ENCODE peak calls at places on chromosomes 7 and 10, in five cellular contexts. C is CD8-positive, alpha-beta T cell; Q is kidney epithelial cell; U is neural progenitor cell; A is fibroblast of lung. K is an unnamed sample. For H3K27me3, the result is how much of the 10 kb centered on the place peaks cover.

GRCh38 chr10:95505084-95505610 is 56.0 kb downstream of the SORBS1 start:
- DNase-seq in C (no peak), Q (no peak), U (no peak), A (no peak), K (no peak)

GRCh38 chr10:58358947-58359346 is 24.1 kb downstream of the UBE2D1 start:
- DNase-seq in C (no peak), Q (no peak), U (no peak), A (no peak), K (no peak)

GRCh38 chr7:144941127-144941526 is 105.3 kb upstream of the TPK1 start:
- DNase-seq in C (no peak), Q (no peak), U (peak), A (no peak), K (no peak)

GRCh38 chr7:135801045-135801693 is 52.6 kb upstream of the FAM180A start:
- DNase-seq in C (no peak), Q (no peak), U (peak), A (peak), K (peak)

GRCh38 chr7:115707684-115708341 is 322.8 kb downstream of the TFEC start:
- DNase-seq in C (no peak), Q (peak), U (no peak), A (peak), K (no peak)

GRCh38 chr7:12805957-12806356 is 118.5 kb downstream of the ARL4A start:
- DNase-seq in C (no peak), Q (no peak), U (no peak), A (no peak), K (no peak)

GRCh38 chr10:123213192-123213591 is 59.0 kb downstream of the BUB3 start:
- DNase-seq in C (no peak), Q (no peak), U (peak), A (no peak), K (no peak)

GRCh38 chr10:75788394-75789205 is 357.2 kb downstream of the LRMDA start:
- DNase-seq in C (no peak), Q (peak), U (no peak), A (peak), K (no peak)

GRCh38 chr10:132102071-132102716 is 36.4 kb downstream of the JAKMIP3 start:
- DNase-seq in C (no peak), Q (no peak), U (no peak), A (no peak), K (no peak)

GRCh38 chr7:157930441-157930840 is 593.6 kb downstream of the DNAJB6 start:
- DNase-seq in C (no peak), Q (no peak), U (no peak), A (no peak), K (no peak)

GRCh38 chr7:66355762-66356161 is 150.6 kb downstream of the TPST1 start:
- DNase-seq in C (no peak), Q (no peak), U (no peak), A (no peak), K (no peak)

GRCh38 chr7:111370002-111370401 is 192.3 kb downstream of the IMMP2L start:
- DNase-seq in C (no peak), Q (no peak), U (no peak), A (no peak), K (no peak)

GRCh38 chr7:114264029-114264428 is 150.6 kb upstream of the FOXP2 start:
- DNase-seq in C (no peak), Q (no peak), U (no peak), A (peak), K (no peak)

GRCh38 chr7:156754222-156754621 is 113.6 kb downstream of the RNF32 start:
- DNase-seq in C (no peak), Q (no peak), U (no peak), A (no peak), K (no peak)

GRCh38 chr7:7236041-7236440 is 53.7 kb downstream of the C1GALT1 start:
- DNase-seq in C (no peak), Q (no peak), U (no peak), A (no peak), K (no peak)

GRCh38 chr10:80149123-80149522 is 16.6 kb downstream of the PLAC9 start:
- DNase-seq in C (no peak), Q (no peak), U (no peak), A (no peak), K (no peak)

GRCh38 chr10:70357447-70358035 is 24.9 kb downstream of the LRRC20 start:
- DNase-seq in C (no peak), Q (no peak), U (no peak), A (peak), K (peak)

GRCh38 chr10:6082496-6083395 is 6.1 kb upstream of the RBM17 start:
- DNase-seq in C (no peak), Q (no peak), U (no peak), A (no peak), K (no peak)

GRCh38 chr7:40268836-40269235 is 134.0 kb downstream of the SUGCT start:
- DNase-seq in C (no peak), Q (no peak), U (no peak), A (no peak), K (no peak)

GRCh38 chr10:75038335-75038734 is 73.1 kb upstream of the SAMD8 start:
- DNase-seq in C (peak), Q (no peak), U (no peak), A (peak), K (no peak)

GRCh38 chr7:115634633-115635032 is 395.9 kb downstream of the TFEC start:
- DNase-seq in C (no peak), Q (no peak), U (no peak), A (no peak), K (no peak)

GRCh38 chr10:73588656-73589055 is 2.5 kb downstream of the USP54 start:
- DNase-seq in C (no peak), Q (no peak), U (no peak), A (peak), K (no peak)

GRCh38 chr10:77641788-77642397 is 4.3 kb upstream of the KCNMA1 start:
- DNase-seq in C (peak), Q (peak), U (peak), A (peak), K (peak)

GRCh38 chr7:129801882-129802281 is 150.9 kb downstream of the UBE2H start:
- DNase-seq in C (no peak), Q (no peak), U (no peak), A (no peak), K (no peak)

GRCh38 chr7:38476764-38477163 is 154.4 kb downstream of the AMPH start:
- DNase-seq in C (no peak), Q (no peak), U (no peak), A (no peak), K (no peak)

GRCh38 chr7:132430863-132431822 is 145.1 kb downstream of the PLXNA4 start:
- DNase-seq in C (peak), Q (peak), U (no peak), A (peak), K (no peak)

GRCh38 chr7:21996641-21997040 is 50.9 kb upstream of the CDCA7L start:
- DNase-seq in C (no peak), Q (no peak), U (no peak), A (peak), K (no peak)

GRCh38 chr7:46150202-46150601 is 229.1 kb upstream of the IGFBP3 start:
- DNase-seq in C (no peak), Q (no peak), U (no peak), A (no peak), K (no peak)

GRCh38 chr10:27242473-27242950 is 1.9 kb upstream of the ACBD5 start:
- DNase-seq in C (no peak), Q (no peak), U (no peak), A (no peak), K (no peak)

GRCh38 chr10:27242951-27243551 is 2.5 kb upstream of the ACBD5 start:
- DNase-seq in C (peak), Q (peak), U (peak), A (peak), K (peak)

GRCh38 chr10:27241640-27242472 is 1.3 kb upstream of the ACBD5 start:
- DNase-seq in C (peak), Q (peak), U (peak), A (peak), K (peak)

GRCh38 chr10:27240212-27240890 is at the start of gene ACBD5:
- DNase-seq in C (peak), Q (no peak), U (peak), A (peak), K (peak)

GRCh38 chr10:27240891-27241639 is 468 bp upstream of the ACBD5 start:
- DNase-seq in C (peak), Q (no peak), U (peak), A (no peak), K (peak)
- H3K27me3 ChIP-seq in C (under half), Q (under half), U (under half), A (under half), K (under half)

GRCh38 chr7:77858278-77858677 is 59.7 kb downstream of the PHTF2 start:
- DNase-seq in C (no peak), Q (no peak), U (no peak), A (no peak), K (no peak)

GRCh38 chr7:77859343-77859742 is 60.8 kb downstream of the PHTF2 start:
- DNase-seq in C (no peak), Q (no peak), U (no peak), A (no peak), K (no peak)

DNA sequence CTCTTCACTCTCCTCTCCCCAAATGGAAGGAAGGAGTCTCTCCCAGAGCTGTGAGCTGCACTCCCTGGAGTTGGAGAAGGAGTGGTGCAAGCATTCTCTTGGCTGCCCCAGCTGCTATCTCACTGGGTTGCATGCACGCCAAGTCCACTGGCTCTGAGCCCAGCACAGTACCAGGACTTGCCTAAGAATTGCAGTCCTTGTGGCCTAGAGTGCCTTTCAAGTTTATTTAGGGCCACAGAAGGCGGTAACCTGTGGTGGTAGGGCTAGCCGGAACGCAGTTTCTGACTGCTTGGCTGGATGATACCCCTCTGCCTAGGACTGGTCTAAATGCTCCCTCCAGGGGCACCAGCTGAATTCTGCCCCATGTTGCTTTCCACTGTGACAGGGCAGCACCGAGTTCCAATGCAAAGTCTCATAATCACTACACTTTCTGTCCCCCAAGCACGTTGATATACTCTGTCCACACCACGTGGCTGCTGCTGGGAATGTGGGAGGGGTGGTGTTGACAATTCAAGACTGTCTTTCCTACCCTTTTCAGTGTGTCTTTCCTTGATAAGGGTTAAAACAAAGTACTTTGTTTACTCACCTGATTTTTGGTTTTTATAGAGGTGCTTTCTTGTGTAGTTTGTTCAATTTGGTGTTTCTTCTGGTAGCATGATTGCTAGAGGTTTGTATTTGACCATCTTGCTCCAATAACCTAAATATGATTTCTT is 57.0 kb downstream of the PHTF2 start:
- DNase-seq in C (no peak), Q (no peak), U (no peak), A (peak), K (no peak)
- H3K27me3 ChIP-seq in C (under half), Q (under half), U (under half), A (under half), K (under half)

GRCh38 chr10:86390337-86391120 is 23.9 kb upstream of the GRID1 start:
- DNase-seq in C (no peak), Q (no peak), U (no peak), A (no peak), K (no peak)
- H3K27me3 ChIP-seq in C (under half), Q (under half), U (half or more), A (under half), K (under half)

DNA sequence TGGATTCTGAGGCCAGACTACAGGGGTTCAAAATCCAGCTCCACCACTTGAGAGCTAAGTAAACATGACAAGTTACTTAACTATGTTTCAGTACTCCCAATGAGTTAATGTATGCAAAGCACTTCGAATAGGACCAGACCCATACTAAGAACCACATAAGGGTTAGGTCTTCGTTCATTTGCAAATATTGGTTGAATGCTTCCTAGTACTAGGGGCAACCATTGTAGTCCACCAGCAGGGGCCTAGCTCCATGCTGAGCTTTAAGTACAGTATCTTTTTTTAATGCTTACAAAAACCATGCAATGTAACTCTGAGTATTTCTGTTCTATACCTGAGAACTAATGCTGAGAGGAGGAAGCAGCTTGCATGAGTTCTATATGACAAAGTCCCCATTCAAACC is 80.4 kb upstream of the PDE1C start:
- DNase-seq in C (no peak), Q (no peak), U (no peak), A (no peak), K (no peak)
- H3K27me3 ChIP-seq in C (under half), Q (under half), U (under half), A (under half), K (under half)

GRCh38 chr10:118594392-118595063 is 920 bp downstream of the PRLHR start:
- DNase-seq in C (peak), Q (no peak), U (peak), A (peak), K (no peak)
- H3K27me3 ChIP-seq in C (under half), Q (under half), U (half or more), A (under half), K (under half)

GRCh38 chr10:44012921-44013320 is 364.2 kb upstream of the ZNF32 start:
- DNase-seq in C (no peak), Q (no peak), U (no peak), A (no peak), K (no peak)
- H3K27me3 ChIP-seq in C (under half), Q (under half), U (under half), A (under half), K (under half)

GRCh38 chr10:29254123-29255046 is 34.5 kb upstream of the LYZL1 start:
- DNase-seq in C (no peak), Q (no peak), U (peak), A (peak), K (peak)
- H3K27me3 ChIP-seq in C (under half), Q (under half), U (under half), A (under half), K (under half)

DNA sequence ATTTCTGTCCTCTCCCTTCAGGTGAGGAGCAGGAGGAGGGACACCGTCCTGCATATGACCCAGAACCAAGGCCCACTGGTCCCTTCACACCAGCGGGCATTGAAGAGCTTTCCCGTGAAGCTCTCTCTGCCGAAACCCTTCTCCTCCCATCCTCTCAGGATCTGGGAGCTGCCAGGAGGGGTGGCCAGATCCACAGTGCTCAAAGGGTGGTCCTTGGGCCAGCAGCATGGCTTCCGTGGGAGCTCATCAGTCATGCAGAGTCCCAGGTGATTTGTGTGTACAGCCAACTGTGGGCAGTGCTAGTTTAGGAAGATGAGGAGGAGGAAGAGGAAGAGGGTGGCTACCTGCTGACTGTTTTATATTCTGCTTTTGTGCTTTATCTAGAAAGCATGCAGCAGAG is 28.4 kb downstream of the CNPY1 start:
- DNase-seq in C (no peak), Q (no peak), U (no peak), A (no peak), K (no peak)
- H3K27me3 ChIP-seq in C (under half), Q (under half), U (half or more), A (under half), K (under half)

K was measured in GM06990.